ENCODE peak calls at places on chromosomes 1 and 21, in ten cellular contexts. F, Q, C, D, O, E, N, A, V and Z are unnamed samples.

GRCh38 chr1:24096009-24096736 is 15.8 kb downstream of the MYOM3 start:
- DNase-seq in F (no peak), Q (no peak), C (no peak), D (no peak), O (no peak), E (no peak), N (no peak), A (no peak), V (no peak), Z (peak)

GRCh38 chr1:248196965-248197364 is at the start of gene OR2M3:
- DNase-seq in F (no peak), Q (no peak), C (no peak), D (no peak), O (no peak), E (no peak), N (no peak), A (no peak), V (no peak), Z (no peak)

GRCh38 chr1:996851-997727 is 2.8 kb downstream of the HES4 start:
- DNase-seq in F (no peak), Q (no peak), C (no peak), D (no peak), O (no peak), E (no peak), N (no peak), A (peak), V (no peak), Z (peak)

GRCh38 chr1:228282329-228283042 is 74.6 kb downstream of the OBSCN start:
- DNase-seq in F (no peak), Q (peak), C (no peak), D (no peak), O (no peak), E (no peak), N (no peak), A (peak), V (peak), Z (no peak)

GRCh38 chr1:33606272-33606671 is 133.8 kb downstream of the ZSCAN20 start:
- DNase-seq in F (no peak), Q (no peak), C (no peak), D (no peak), O (no peak), E (no peak), N (no peak), A (peak), V (no peak), Z (no peak)

GRCh38 chr1:46333300-46334029 is 7.1 kb upstream of the NSUN4 start:
- DNase-seq in F (peak), Q (no peak), C (no peak), D (no peak), O (peak), E (no peak), N (peak), A (no peak), V (peak), Z (peak)

GRCh38 chr21:36134820-36135390 is at the start of gene CBR3:
- DNase-seq in F (peak), Q (peak), C (no peak), D (peak), O (peak), E (peak), N (peak), A (peak), V (peak), Z (peak)

GRCh38 chr1:74091371-74091770 is 106.6 kb downstream of the LRRIQ3 start:
- DNase-seq in F (no peak), Q (no peak), C (no peak), D (no peak), O (no peak), E (no peak), N (no peak), A (no peak), V (no peak), Z (no peak)

GRCh38 chr1:242030071-242030470 is 31.2 kb upstream of the MAP1LC3C start:
- DNase-seq in F (no peak), Q (no peak), C (no peak), D (no peak), O (no peak), E (no peak), N (no peak), A (no peak), V (no peak), Z (no peak)

GRCh38 chr1:190699165-190699564 is 221.5 kb upstream of the BRINP3 start:
- DNase-seq in F (no peak), Q (no peak), C (no peak), D (no peak), O (no peak), E (no peak), N (no peak), A (no peak), V (no peak), Z (no peak)

GRCh38 chr21:43900690-43901089 is 35.7 kb downstream of the AGPAT3 start:
- DNase-seq in F (no peak), Q (peak), C (no peak), D (no peak), O (no peak), E (no peak), N (no peak), A (no peak), V (no peak), Z (no peak)

GRCh38 chr21:37146320-37147225 is 73.5 kb downstream of the TTC3 start:
- DNase-seq in F (no peak), Q (no peak), C (no peak), D (no peak), O (peak), E (no peak), N (no peak), A (no peak), V (peak), Z (no peak)

GRCh38 chr1:157959750-157960149 is 33.7 kb upstream of the KIRREL1 start:
- DNase-seq in F (no peak), Q (no peak), C (no peak), D (no peak), O (no peak), E (no peak), N (no peak), A (no peak), V (no peak), Z (no peak)

GRCh38 chr1:52323731-52324130 is 42.3 kb downstream of the CC2D1B start:
- DNase-seq in F (no peak), Q (no peak), C (no peak), D (no peak), O (no peak), E (no peak), N (no peak), A (peak), V (no peak), Z (no peak)

GRCh38 chr1:53470155-53470554 is 11.0 kb downstream of the DMRTB1 start:
- DNase-seq in F (peak), Q (peak), C (no peak), D (no peak), O (peak), E (no peak), N (peak), A (peak), V (peak), Z (peak)

GRCh38 chr1:51648180-51649109 is 31.6 kb downstream of the OSBPL9 start:
- DNase-seq in F (peak), Q (no peak), C (no peak), D (no peak), O (peak), E (no peak), N (peak), A (no peak), V (peak), Z (peak)

GRCh38 chr1:119316870-119317416 is 51.6 kb upstream of the HAO2 start:
- DNase-seq in F (no peak), Q (no peak), C (no peak), D (no peak), O (no peak), E (no peak), N (no peak), A (no peak), V (no peak), Z (no peak)

GRCh38 chr1:17551755-17552234 is 12.3 kb downstream of the ARHGEF10L start:
- DNase-seq in F (no peak), Q (no peak), C (no peak), D (no peak), O (no peak), E (no peak), N (no peak), A (no peak), V (peak), Z (peak)

GRCh38 chr21:35351434-35351833 is 302.3 kb upstream of the RUNX1 start:
- DNase-seq in F (no peak), Q (no peak), C (no peak), D (no peak), O (no peak), E (no peak), N (no peak), A (no peak), V (no peak), Z (no peak)

GRCh38 chr1:186813420-186813819 is 15.3 kb upstream of the PLA2G4A start:
- DNase-seq in F (no peak), Q (no peak), C (no peak), D (no peak), O (no peak), E (no peak), N (no peak), A (no peak), V (peak), Z (no peak)

GRCh38 chr1:63064135-63064534 is 258.2 kb upstream of the FOXD3 start:
- DNase-seq in F (no peak), Q (no peak), C (no peak), D (no peak), O (no peak), E (no peak), N (no peak), A (no peak), V (no peak), Z (no peak)

GRCh38 chr1:231549733-231550447 is 21.4 kb downstream of the TSNAX start:
- DNase-seq in F (no peak), Q (no peak), C (no peak), D (no peak), O (no peak), E (no peak), N (no peak), A (no peak), V (no peak), Z (no peak)

GRCh38 chr1:225848044-225848955 is 33.9 kb downstream of the TMEM63A start:
- DNase-seq in F (no peak), Q (no peak), C (no peak), D (no peak), O (peak), E (no peak), N (no peak), A (peak), V (peak), Z (peak)

GRCh38 chr1:241998412-241998921 is 431 bp downstream of the MAP1LC3C start:
- DNase-seq in F (peak), Q (peak), C (no peak), D (peak), O (peak), E (peak), N (peak), A (peak), V (peak), Z (peak)